ENCODE peak calls at places on chromosomes 3 and 15, in seven cellular contexts. H is transverse colon, M is H1, I is A549, U is ovary, T is HepG2, D is suprapubic skin. F is an unnamed sample. For H3K4me1, the result is how much of the 10 kb centered on the place peaks cover.

GRCh38 chr3:23481660-23482278 is 278.6 kb downstream of the UBE2E2 start:
- DNase-seq in D (no peak), T (no peak), I (no peak), H (no peak), M (no peak), U (no peak), F (no peak)

GRCh38 chr3:129556890-129557736 is 14.1 kb downstream of the H1-8 start:
- DNase-seq in T (no peak), D (peak), H (no peak), M (no peak), I (no peak), U (no peak), F (peak)

GRCh38 chr3:171306631-171307030 is 153.6 kb downstream of the TNIK start:
- DNase-seq in D (no peak), H (peak), M (no peak), I (peak), U (peak), T (no peak), F (no peak)

GRCh38 chr3:8456118-8456811 is 45.4 kb upstream of the LMCD1 start:
- DNase-seq in I (peak), T (no peak), U (no peak), M (no peak), H (no peak), D (no peak), F (no peak)

GRCh38 chr3:155064920-155065319 is 15.2 kb upstream of the MME start:
- DNase-seq in U (no peak), M (no peak), H (no peak), T (no peak), I (no peak), D (no peak), F (no peak)

GRCh38 chr3:14133188-14133800 is 8.4 kb downstream of the TMEM43 start:
- DNase-seq in H (peak), M (no peak), I (no peak), D (no peak), U (no peak), T (peak), F (no peak)

GRCh38 chr15:65400760-65401606 is 21.8 kb downstream of the IGDCC4 start:
- DNase-seq in H (peak), M (peak), U (peak), D (no peak), I (peak), T (peak), F (no peak)

GRCh38 chr15:43509002-43509922 is 8.1 kb upstream of the MAP1A start:
- DNase-seq in M (no peak), U (no peak), T (peak), H (no peak), D (no peak), I (no peak), F (no peak)

GRCh38 chr15:27768731-27769510 is 330.2 kb downstream of the OCA2 start:
- DNase-seq in H (no peak), M (no peak), T (no peak), I (no peak), D (no peak), U (no peak), F (no peak)

GRCh38 chr3:177899275-177900067 is 636.8 kb upstream of the KCNMB2 start:
- DNase-seq in M (no peak), U (no peak), H (no peak), D (no peak), I (no peak), T (no peak), F (no peak)

GRCh38 chr3:39254806-39255449 is 24.9 kb downstream of the CX3CR1 start:
- DNase-seq in D (no peak), M (no peak), U (no peak), I (no peak), H (no peak), T (no peak), F (no peak)

GRCh38 chr15:64845183-64845611 is 3.5 kb downstream of the PLEKHO2 start:
- DNase-seq in D (no peak), U (peak), T (no peak), I (no peak), M (no peak), H (peak), F (peak)

GRCh38 chr3:108538083-108538482 is 27.7 kb upstream of the MYH15 start:
- DNase-seq in I (no peak), M (no peak), U (no peak), D (no peak), H (no peak), T (no peak), F (no peak)

GRCh38 chr3:126083913-126084514 is at the start of gene SLC41A3:
- DNase-seq in M (peak), H (peak), T (peak), D (peak), I (peak), U (peak), F (peak)

GRCh38 chr15:39896837-39897236 is 23.2 kb downstream of the GPR176 start:
- DNase-seq in I (no peak), H (no peak), T (no peak), U (no peak), D (no peak), M (no peak), F (no peak)

GRCh38 chr15:36161781-36162212 is 417.6 kb upstream of the CDIN1 start:
- DNase-seq in U (peak), D (peak), T (no peak), M (no peak), H (no peak), I (peak), F (no peak)

GRCh38 chr3:188468672-188469071 is 314.7 kb downstream of the LPP start:
- DNase-seq in H (peak), U (peak), I (no peak), D (peak), M (no peak), T (no peak), F (peak)

GRCh38 chr3:76370749-76371148 is 585.4 kb upstream of the ZNF717 start:
- DNase-seq in H (no peak), T (no peak), D (no peak), U (no peak), I (no peak), M (no peak), F (no peak)

GRCh38 chr3:177792363-177793030 is 595.2 kb upstream of the TBL1XR1 start:
- DNase-seq in D (no peak), M (no peak), U (no peak), I (no peak), H (no peak), T (no peak), F (no peak)

GRCh38 chr3:160796813-160797164 is 40.8 kb downstream of the PPM1L start:
- DNase-seq in U (no peak), D (no peak), H (no peak), M (no peak), I (no peak), T (peak), F (no peak)

GRCh38 chr3:101676765-101677435 is at the start of gene ZBTB11:
- DNase-seq in U (peak), H (peak), D (peak), I (peak), M (peak), T (peak), F (peak)

GRCh38 chr3:78580691-78581090 is 1187.1 kb downstream of the ROBO1 start:
- DNase-seq in T (no peak), I (no peak), M (no peak), D (no peak), H (no peak), U (no peak), F (no peak)

GRCh38 chr3:32303977-32304376 is 65.5 kb downstream of the CMTM8 start:
- DNase-seq in H (no peak), U (no peak), D (no peak), T (no peak), M (no peak), I (no peak), F (no peak)

GRCh38 chr3:112293368-112294321 is at the start of gene SLC9C1:
- DNase-seq in U (no peak), D (no peak), H (peak), M (no peak), I (peak), T (peak), F (no peak)

GRCh38 chr3:139285691-139286090 is 58.1 kb upstream of the MRPS22 start:
- DNase-seq in H (no peak), T (no peak), I (no peak), U (no peak), D (no peak), M (no peak), F (no peak)

GRCh38 chr3:195352895-195353488 is 82.0 kb upstream of the XXYLT1 start:
- DNase-seq in H (no peak), I (peak), M (no peak), U (no peak), D (no peak), T (peak), F (no peak)

GRCh38 chr15:75570119-75570518 is 9.0 kb downstream of the PTPN9 start:
- DNase-seq in U (no peak), T (no peak), M (no peak), D (no peak), H (no peak), I (no peak), F (no peak)

GRCh38 chr3:115999598-115999997 is 376.3 kb downstream of the GAP43 start:
- DNase-seq in H (no peak), I (no peak), D (no peak), M (no peak), U (no peak), T (no peak), F (no peak)

GRCh38 chr3:70049761-70050160 is 50.2 kb downstream of the SAMMSON start:
- DNase-seq in H (no peak), I (no peak), U (no peak), T (no peak), D (no peak), M (no peak), F (no peak)

GRCh38 chr15:31034152-31034551 is 42.7 kb upstream of the MTMR10 start:
- DNase-seq in I (no peak), D (no peak), T (no peak), U (no peak), M (no peak), H (no peak), F (no peak)

GRCh38 chr3:152359385-152360248 is 90.9 kb downstream of the MBNL1 start:
- DNase-seq in H (no peak), I (no peak), T (no peak), D (no peak), M (no peak), U (no peak), F (no peak)

GRCh38 chr3:23580337-23580736 is 225.4 kb upstream of the UBE2E1 start:
- DNase-seq in D (no peak), M (no peak), I (peak), H (no peak), U (no peak), T (no peak), F (no peak)

GRCh38 chr3:52272831-52273230 is 5.6 kb downstream of the WDR82 start:
- DNase-seq in U (no peak), I (no peak), M (no peak), H (no peak), D (no peak), T (no peak), F (no peak)
- H3K4me1 ChIP-seq in U (under half), I (under half), M (under half), H (half or more), D (half or more), T (half or more), F (half or more)

DNA sequence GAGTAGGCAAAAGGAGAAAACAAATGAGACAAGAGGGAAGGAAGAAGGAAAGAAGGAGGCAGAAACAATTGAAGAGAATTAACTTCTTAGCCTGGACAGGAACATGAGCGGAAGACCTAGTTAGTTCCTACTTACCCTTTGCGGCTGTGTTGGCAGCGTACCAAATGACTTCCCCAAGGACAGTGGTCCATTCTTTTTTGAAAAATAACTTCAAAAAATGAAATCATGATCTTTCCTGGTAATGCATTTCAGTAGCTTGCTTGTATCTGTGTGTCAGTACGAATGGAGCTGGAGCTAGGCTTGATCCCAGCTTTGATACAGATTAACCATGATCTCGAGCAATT is 41.5 kb upstream of the CFAP161 start:
- DNase-seq in I (no peak), T (no peak), U (peak), H (no peak), D (no peak), M (no peak), F (no peak)
- H3K4me3 ChIP-seq in I (no peak), T (no peak), U (no peak), H (no peak), D (no peak), M (no peak), F (no peak)

GRCh38 chr3:197736491-197737318 is at the start of gene RUBCN:
- DNase-seq in M (peak), D (peak), U (peak), I (peak), T (peak), H (peak), F (peak)
- TF ChIP-seq EP300 in M (no peak), D (no peak), U (no peak), I (no peak), T (no peak), H (no peak), F (no peak)

GRCh38 chr15:38690737-38691332 is 126.2 kb upstream of the RASGRP1 start:
- DNase-seq in D (no peak), H (peak), I (peak), M (peak), U (peak), T (peak), F (no peak)

GRCh38 chr15:38691365-38691764 is 126.8 kb upstream of the RASGRP1 start:
- DNase-seq in T (no peak), I (no peak), U (no peak), H (no peak), M (no peak), D (no peak), F (no peak)

GRCh38 chr15:38692789-38693062 is 128.1 kb upstream of the RASGRP1 start:
- DNase-seq in I (no peak), T (no peak), M (no peak), D (no peak), U (no peak), H (no peak), F (no peak)

GRCh38 chr15:38690221-38690620 is 125.6 kb upstream of the RASGRP1 start:
- DNase-seq in D (no peak), H (no peak), U (no peak), M (no peak), I (no peak), T (no peak), F (no peak)

DNA sequence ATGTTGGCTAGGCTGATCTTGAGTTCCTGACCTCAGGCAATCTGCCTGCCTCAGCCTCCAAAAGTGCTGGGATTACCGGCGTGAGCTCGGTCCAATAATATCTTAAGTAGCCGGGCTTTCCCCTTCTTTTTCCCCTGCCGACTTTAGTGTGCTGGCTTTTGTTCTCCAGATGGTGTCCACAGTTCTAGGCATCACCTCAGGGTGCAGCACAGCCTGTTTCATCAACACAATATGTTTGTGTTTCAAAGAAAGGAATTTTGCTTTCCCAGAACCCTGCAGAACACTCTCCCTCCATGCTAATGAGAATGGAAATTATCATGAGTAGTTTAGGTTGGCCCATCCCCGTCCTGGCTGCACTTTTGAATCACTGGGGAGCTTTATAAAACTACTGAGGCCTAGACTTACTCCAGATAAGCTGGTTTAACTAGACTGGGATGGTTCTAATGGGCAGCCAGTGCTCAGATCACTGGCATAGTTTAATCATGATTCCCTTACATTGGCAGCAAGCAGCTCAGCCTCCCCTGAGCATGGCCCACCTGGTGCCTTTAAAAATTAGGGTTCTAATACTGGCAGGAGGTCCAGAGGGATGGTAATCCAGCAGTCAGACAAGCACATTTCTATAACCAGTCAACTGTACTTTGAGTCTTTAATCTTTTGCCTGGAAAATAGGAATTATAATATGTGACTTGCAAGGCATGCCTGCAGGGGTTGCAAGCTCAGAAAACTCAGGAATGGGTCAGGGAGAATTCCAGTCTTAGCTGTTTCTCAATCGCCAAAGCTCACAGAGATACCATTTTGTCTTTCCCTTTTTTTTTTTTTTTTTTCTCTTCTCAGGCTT is 127.6 kb upstream of the RASGRP1 start:
- DNase-seq in H (no peak), I (no peak), U (no peak), M (no peak), T (no peak), D (no peak), F (no peak)
- H3K4me1 ChIP-seq in H (under half), I (under half), U (under half), M (under half), T (under half), D (under half), F (under half)

DNA sequence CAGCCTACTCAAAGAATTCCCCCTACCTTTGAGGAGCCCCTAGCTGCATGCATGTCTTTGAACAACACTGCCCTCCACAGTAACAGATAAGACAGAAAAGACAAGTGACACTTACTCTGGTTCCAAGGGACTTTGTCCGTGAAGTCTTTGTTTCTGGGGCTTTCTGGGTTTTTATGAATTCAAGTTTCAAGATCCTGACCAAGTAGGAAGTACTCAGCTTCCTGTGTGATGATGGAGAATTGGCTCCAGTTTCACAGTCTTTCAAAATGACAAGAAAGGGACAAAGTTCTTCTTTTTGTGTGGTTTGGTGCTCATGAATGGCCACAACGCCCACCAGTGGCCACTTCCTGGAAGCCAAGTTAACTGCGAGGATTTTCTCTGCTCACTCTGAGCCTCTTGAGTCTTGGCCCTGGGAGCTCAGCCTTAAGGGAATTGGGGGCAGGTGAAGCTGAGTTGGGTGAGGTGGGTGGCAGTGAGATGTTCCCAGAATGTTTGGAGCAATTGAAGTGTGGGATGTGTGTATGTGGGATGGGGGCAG is at the start of gene CCR1:
- DNase-seq in D (no peak), M (peak), H (peak), U (no peak), T (peak), I (peak), F (no peak)
- H3K4me3 ChIP-seq in D (peak), M (no peak), H (no peak), U (no peak), T (no peak), I (no peak), F (no peak)

GRCh38 chr3:196711838-196712513 is at the start of the genes CEP19 and PIGX:
- DNase-seq in U (peak), H (peak), I (peak), D (peak), M (no peak), T (peak), F (peak)
- TF ChIP-seq EP300 in U (no peak), H (no peak), I (no peak), D (no peak), M (no peak), T (no peak), F (no peak)

F was measured in upper lobe of left lung.